ENCODE peak calls at places on chromosomes 6 and 20, in seven cellular contexts. One of them, this sample, is unnamed.
A peak's percentile ranks its signal among the peaks of the same experiment; 100 is the strongest.

GRCh38 chr6:68771426-68771825 is 136.3 kb downstream of the ADGRB3 start:
- DNase-seq in cardiac muscle cell: no peak
- DNase-seq in GM23338: no peak
- DNase-seq in ascending aorta: no peak
- DNase-seq in esophagus squamous epithelium: no peak
- DNase-seq in right lobe of liver: no peak
- DNase-seq in heart right ventricle: no peak
- DNase-seq in this sample: no peak

GRCh38 chr20:36519012-36519719 is 22.2 kb upstream of the MYL9 start:
- DNase-seq in cardiac muscle cell: no peak
- DNase-seq in GM23338: no peak
- DNase-seq in ascending aorta: no peak
- DNase-seq in esophagus squamous epithelium: no peak
- DNase-seq in right lobe of liver: no peak
- DNase-seq in heart right ventricle: no peak
- DNase-seq in this sample: no peak

GRCh38 chr20:62320581-62321354 is 18.0 kb downstream of the ADRM1 start:
- DNase-seq in cardiac muscle cell: no peak
- DNase-seq in GM23338: peak; percentile 63
- DNase-seq in ascending aorta: no peak
- DNase-seq in esophagus squamous epithelium: no peak
- DNase-seq in right lobe of liver: peak; percentile 87
- DNase-seq in heart right ventricle: peak; percentile 25
- DNase-seq in this sample: no peak

GRCh38 chr20:50294164-50295088 is 103.8 kb downstream of the CEBPB start:
- DNase-seq in cardiac muscle cell: no peak
- DNase-seq in GM23338: no peak
- DNase-seq in ascending aorta: no peak
- DNase-seq in esophagus squamous epithelium: no peak
- DNase-seq in right lobe of liver: no peak
- DNase-seq in heart right ventricle: no peak
- DNase-seq in this sample: no peak

GRCh38 chr6:21204951-21205350 is 388.6 kb upstream of the SOX4 start:
- DNase-seq in cardiac muscle cell: no peak
- DNase-seq in GM23338: no peak
- DNase-seq in ascending aorta: no peak
- DNase-seq in esophagus squamous epithelium: no peak
- DNase-seq in right lobe of liver: no peak
- DNase-seq in heart right ventricle: no peak
- DNase-seq in this sample: no peak

GRCh38 chr6:52992980-52993379 is 2.1 kb downstream of the GSTA4 start:
- DNase-seq in cardiac muscle cell: no peak
- DNase-seq in GM23338: no peak
- DNase-seq in ascending aorta: no peak
- DNase-seq in esophagus squamous epithelium: no peak
- DNase-seq in right lobe of liver: no peak
- DNase-seq in heart right ventricle: no peak
- DNase-seq in this sample: no peak

GRCh38 chr6:125314019-125314581 is 12.3 kb upstream of the HDDC2 start:
- DNase-seq in cardiac muscle cell: peak; percentile 81
- DNase-seq in GM23338: peak; percentile 88
- DNase-seq in ascending aorta: peak; percentile 9
- DNase-seq in esophagus squamous epithelium: peak; percentile 4
- DNase-seq in right lobe of liver: peak; percentile 72
- DNase-seq in heart right ventricle: peak; percentile 51
- DNase-seq in this sample: peak; percentile 81

GRCh38 chr6:73520688-73521350 is at the start of gene EEF1A1:
- DNase-seq in cardiac muscle cell: peak; percentile 100
- DNase-seq in GM23338: peak; percentile 100
- DNase-seq in ascending aorta: peak; percentile 99
- DNase-seq in esophagus squamous epithelium: peak; percentile 99
- DNase-seq in right lobe of liver: peak; percentile 100
- DNase-seq in heart right ventricle: peak; percentile 97
- DNase-seq in this sample: peak; percentile 100

GRCh38 chr20:45948261-45948733 is 13.8 kb downstream of the PCIF1 start:
- DNase-seq in cardiac muscle cell: no peak
- DNase-seq in GM23338: no peak
- DNase-seq in ascending aorta: no peak
- DNase-seq in esophagus squamous epithelium: no peak
- DNase-seq in right lobe of liver: no peak
- DNase-seq in heart right ventricle: no peak
- DNase-seq in this sample: no peak

GRCh38 chr20:46400253-46400652 is 6.2 kb downstream of the ELMO2 start:
- DNase-seq in cardiac muscle cell: peak; percentile 37
- DNase-seq in GM23338: no peak
- DNase-seq in ascending aorta: no peak
- DNase-seq in esophagus squamous epithelium: no peak
- DNase-seq in right lobe of liver: no peak
- DNase-seq in heart right ventricle: no peak
- DNase-seq in this sample: no peak

GRCh38 chr20:421685-422250 is 13.7 kb downstream of the RBCK1 start:
- DNase-seq in cardiac muscle cell: no peak
- DNase-seq in GM23338: no peak
- DNase-seq in ascending aorta: no peak
- DNase-seq in esophagus squamous epithelium: no peak
- DNase-seq in right lobe of liver: no peak
- DNase-seq in heart right ventricle: no peak
- DNase-seq in this sample: no peak

GRCh38 chr20:15656124-15656523 is 917.1 kb downstream of the KIF16B start:
- DNase-seq in cardiac muscle cell: no peak
- DNase-seq in GM23338: no peak
- DNase-seq in ascending aorta: no peak
- DNase-seq in esophagus squamous epithelium: no peak
- DNase-seq in right lobe of liver: no peak
- DNase-seq in heart right ventricle: no peak
- DNase-seq in this sample: no peak

GRCh38 chr6:21595951-21596378 is 2.4 kb downstream of the SOX4 start:
- DNase-seq in cardiac muscle cell: peak; percentile 28
- DNase-seq in GM23338: no peak
- DNase-seq in ascending aorta: no peak
- DNase-seq in esophagus squamous epithelium: no peak
- DNase-seq in right lobe of liver: no peak
- DNase-seq in heart right ventricle: peak; percentile 23
- DNase-seq in this sample: no peak

GRCh38 chr6:161459008-161459407 is 185.1 kb upstream of the AGPAT4 start:
- DNase-seq in cardiac muscle cell: no peak
- DNase-seq in GM23338: no peak
- DNase-seq in ascending aorta: no peak
- DNase-seq in esophagus squamous epithelium: no peak
- DNase-seq in right lobe of liver: no peak
- DNase-seq in heart right ventricle: no peak
- DNase-seq in this sample: no peak

GRCh38 chr6:25295651-25296050 is 16.5 kb downstream of the CARMIL1 start:
- DNase-seq in cardiac muscle cell: no peak
- DNase-seq in GM23338: no peak
- DNase-seq in ascending aorta: no peak
- DNase-seq in esophagus squamous epithelium: no peak
- DNase-seq in right lobe of liver: no peak
- DNase-seq in heart right ventricle: no peak
- DNase-seq in this sample: no peak

GRCh38 chr6:137190710-137191109 is 17.3 kb upstream of the IL22RA2 start:
- DNase-seq in cardiac muscle cell: no peak
- DNase-seq in GM23338: no peak
- DNase-seq in ascending aorta: no peak
- DNase-seq in esophagus squamous epithelium: no peak
- DNase-seq in right lobe of liver: no peak
- DNase-seq in heart right ventricle: no peak
- DNase-seq in this sample: no peak
- H3K4me3 ChIP-seq in cardiac muscle cell: no peak overlapping the region
- H3K4me3 ChIP-seq in GM23338: no peak overlapping the region
- H3K4me3 ChIP-seq in ascending aorta: no peak overlapping the region
- H3K4me3 ChIP-seq in esophagus squamous epithelium: no peak overlapping the region
- H3K4me3 ChIP-seq in right lobe of liver: no peak overlapping the region
- H3K4me3 ChIP-seq in heart right ventricle: no peak overlapping the region
- H3K4me3 ChIP-seq in this sample: no peak overlapping the region

GRCh38 chr20:4427936-4428581 is 293.6 kb upstream of the PRND start:
- DNase-seq in cardiac muscle cell: no peak
- DNase-seq in GM23338: peak; percentile 9
- DNase-seq in ascending aorta: no peak
- DNase-seq in esophagus squamous epithelium: no peak
- DNase-seq in right lobe of liver: no peak
- DNase-seq in heart right ventricle: no peak
- DNase-seq in this sample: no peak
- H3K27ac ChIP-seq in cardiac muscle cell: no peak overlapping the region
- H3K27ac ChIP-seq in GM23338: no peak overlapping the region
- H3K27ac ChIP-seq in ascending aorta: no peak overlapping the region
- H3K27ac ChIP-seq in esophagus squamous epithelium: no peak overlapping the region
- H3K27ac ChIP-seq in right lobe of liver: no peak overlapping the region
- H3K27ac ChIP-seq in heart right ventricle: no peak overlapping the region
- H3K27ac ChIP-seq in this sample: no peak overlapping the region

DNA sequence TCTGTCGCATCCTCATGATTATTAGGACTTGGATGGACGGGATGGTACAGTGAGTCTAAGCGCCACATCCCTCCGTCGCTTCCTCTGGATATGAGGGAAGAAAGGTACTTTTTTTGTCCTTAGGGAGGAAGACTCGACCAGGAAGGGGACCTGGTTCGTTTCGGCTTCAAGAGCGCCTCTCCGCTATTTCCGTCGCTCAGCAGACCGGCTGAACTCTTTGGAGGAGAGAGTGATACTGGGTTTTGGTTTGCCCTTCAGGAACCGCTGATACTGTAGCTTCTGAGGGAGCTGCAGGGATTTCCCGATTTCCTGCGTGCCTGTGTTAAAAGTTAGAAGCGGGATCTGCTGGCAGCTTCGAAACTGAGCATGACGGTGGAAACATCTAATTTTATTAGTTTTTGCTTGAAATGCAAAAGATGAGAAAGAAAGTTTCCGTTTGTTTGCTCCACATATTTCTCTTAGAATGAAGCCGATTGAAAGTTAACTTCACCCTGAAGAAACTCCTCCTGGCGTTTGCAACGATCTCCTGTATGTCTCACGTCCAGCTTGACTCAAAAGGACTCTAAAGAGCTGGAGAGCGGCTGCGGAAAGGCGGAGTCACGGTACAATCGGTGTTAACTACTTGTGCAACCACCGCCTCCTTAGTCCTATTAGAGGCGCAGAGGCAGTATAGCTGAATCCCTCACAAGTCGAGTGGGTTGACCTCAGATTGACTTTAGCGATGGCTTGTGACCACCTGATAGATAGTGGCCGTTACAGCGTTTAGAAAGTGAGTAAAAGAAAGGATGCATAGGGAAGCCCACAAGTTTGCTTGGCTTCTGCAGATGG is 129.4 kb downstream of the TRIM27 start:
- DNase-seq in cardiac muscle cell: peak; percentile 72
- DNase-seq in GM23338: peak; percentile 82
- DNase-seq in ascending aorta: no peak
- DNase-seq in esophagus squamous epithelium: no peak
- DNase-seq in right lobe of liver: no peak
- DNase-seq in heart right ventricle: no peak
- DNase-seq in this sample: no peak
- TF ChIP-seq CTCF in cardiac muscle cell: no peak
- TF ChIP-seq CTCF in GM23338: no peak
- TF ChIP-seq CTCF in ascending aorta: no peak
- TF ChIP-seq CTCF in esophagus squamous epithelium: no peak
- TF ChIP-seq CTCF in right lobe of liver: no peak
- TF ChIP-seq CTCF in heart right ventricle: no peak
- TF ChIP-seq CTCF in this sample: no peak

GRCh38 chr6:123564363-123564762 is 72.4 kb downstream of the TRDN start:
- DNase-seq in cardiac muscle cell: no peak
- DNase-seq in GM23338: no peak
- DNase-seq in ascending aorta: no peak
- DNase-seq in esophagus squamous epithelium: no peak
- DNase-seq in right lobe of liver: no peak
- DNase-seq in heart right ventricle: no peak
- DNase-seq in this sample: no peak
- H3K4me3 ChIP-seq in cardiac muscle cell: no peak overlapping the region
- H3K4me3 ChIP-seq in GM23338: no peak overlapping the region
- H3K4me3 ChIP-seq in ascending aorta: no peak overlapping the region
- H3K4me3 ChIP-seq in esophagus squamous epithelium: no peak overlapping the region
- H3K4me3 ChIP-seq in right lobe of liver: no peak overlapping the region
- H3K4me3 ChIP-seq in heart right ventricle: no peak overlapping the region
- H3K4me3 ChIP-seq in this sample: no peak overlapping the region

This sample was measured in coronary artery.